ENCODE peak calls at places on chromosomes 7 and 10, in six cellular contexts. One of them, this sample, is unnamed.

GRCh38 chr7:64997927-64998391 is 7.1 kb upstream of the ZNF117 start:
- DNase-seq in spleen: no peak
- DNase-seq in sigmoid colon: peak
- DNase-seq in SK-N-MC: no peak
- DNase-seq in astrocyte of the spinal cord: no peak
- DNase-seq in COR-L47: no peak
- DNase-seq in this sample: no peak

GRCh38 chr10:74145133-74145532 is 5.5 kb downstream of the AP3M1 start:
- DNase-seq in astrocyte of the spinal cord: peak
- DNase-seq in SK-N-MC: no peak
- DNase-seq in spleen: no peak
- DNase-seq in sigmoid colon: no peak
- DNase-seq in COR-L47: no peak
- DNase-seq in this sample: no peak

GRCh38 chr10:61000769-61001730 is 57.1 kb upstream of the RHOBTB1 start:
- DNase-seq in sigmoid colon: peak
- DNase-seq in COR-L47: peak
- DNase-seq in astrocyte of the spinal cord: peak
- DNase-seq in spleen: peak
- DNase-seq in SK-N-MC: no peak
- DNase-seq in this sample: no peak

GRCh38 chr10:90890347-90890746 is 18.6 kb downstream of the RPP30 start:
- DNase-seq in COR-L47: no peak
- DNase-seq in astrocyte of the spinal cord: no peak
- DNase-seq in sigmoid colon: no peak
- DNase-seq in spleen: no peak
- DNase-seq in SK-N-MC: no peak
- DNase-seq in this sample: no peak

GRCh38 chr10:113617086-113617485 is 46.8 kb downstream of the NRAP start:
- DNase-seq in astrocyte of the spinal cord: no peak
- DNase-seq in spleen: no peak
- DNase-seq in COR-L47: no peak
- DNase-seq in SK-N-MC: no peak
- DNase-seq in sigmoid colon: no peak
- DNase-seq in this sample: peak

GRCh38 chr10:52314822-52315552 is 906 bp downstream of the DKK1 start:
- DNase-seq in astrocyte of the spinal cord: peak
- DNase-seq in sigmoid colon: no peak
- DNase-seq in COR-L47: no peak
- DNase-seq in spleen: peak
- DNase-seq in SK-N-MC: no peak
- DNase-seq in this sample: no peak

GRCh38 chr7:26189000-26189539 is 11.5 kb downstream of the HNRNPA2B1 start:
- DNase-seq in COR-L47: no peak
- DNase-seq in spleen: no peak
- DNase-seq in SK-N-MC: no peak
- DNase-seq in sigmoid colon: no peak
- DNase-seq in astrocyte of the spinal cord: no peak
- DNase-seq in this sample: no peak

GRCh38 chr10:35379226-35380137 is 43.2 kb downstream of the CCNY start:
- DNase-seq in astrocyte of the spinal cord: peak
- DNase-seq in spleen: peak
- DNase-seq in sigmoid colon: no peak
- DNase-seq in SK-N-MC: peak
- DNase-seq in COR-L47: no peak
- DNase-seq in this sample: no peak

GRCh38 chr7:39617010-39617409 is 6.4 kb upstream of the RALA start:
- DNase-seq in spleen: no peak
- DNase-seq in COR-L47: no peak
- DNase-seq in SK-N-MC: no peak
- DNase-seq in astrocyte of the spinal cord: peak
- DNase-seq in sigmoid colon: no peak
- DNase-seq in this sample: no peak

GRCh38 chr7:18653381-18654155 is 158.0 kb downstream of the HDAC9 start:
- DNase-seq in spleen: no peak
- DNase-seq in astrocyte of the spinal cord: no peak
- DNase-seq in sigmoid colon: no peak
- DNase-seq in SK-N-MC: no peak
- DNase-seq in COR-L47: no peak
- DNase-seq in this sample: no peak

GRCh38 chr7:94561841-94562514 is 52.4 kb downstream of the CASD1 start:
- DNase-seq in sigmoid colon: no peak
- DNase-seq in SK-N-MC: no peak
- DNase-seq in spleen: no peak
- DNase-seq in astrocyte of the spinal cord: peak
- DNase-seq in COR-L47: no peak
- DNase-seq in this sample: no peak

GRCh38 chr7:117021366-117021765 is 68.1 kb downstream of the ST7 start:
- DNase-seq in spleen: no peak
- DNase-seq in SK-N-MC: no peak
- DNase-seq in sigmoid colon: no peak
- DNase-seq in COR-L47: no peak
- DNase-seq in astrocyte of the spinal cord: no peak
- DNase-seq in this sample: no peak

GRCh38 chr7:91165846-91166230 is 98.4 kb upstream of the FZD1 start:
- DNase-seq in astrocyte of the spinal cord: no peak
- DNase-seq in spleen: no peak
- DNase-seq in SK-N-MC: no peak
- DNase-seq in COR-L47: no peak
- DNase-seq in sigmoid colon: no peak
- DNase-seq in this sample: no peak

GRCh38 chr7:135186841-135187253 is 16.3 kb upstream of the CYREN start:
- DNase-seq in sigmoid colon: no peak
- DNase-seq in SK-N-MC: no peak
- DNase-seq in spleen: peak
- DNase-seq in COR-L47: no peak
- DNase-seq in astrocyte of the spinal cord: no peak
- DNase-seq in this sample: no peak

GRCh38 chr7:72437610-72438009 is 25.5 kb upstream of the CALN1 start:
- DNase-seq in spleen: no peak
- DNase-seq in SK-N-MC: no peak
- DNase-seq in sigmoid colon: no peak
- DNase-seq in astrocyte of the spinal cord: no peak
- DNase-seq in COR-L47: no peak
- DNase-seq in this sample: no peak

GRCh38 chr7:23696916-23697441 is 13.0 kb upstream of the STK31 start:
- DNase-seq in COR-L47: peak
- DNase-seq in astrocyte of the spinal cord: peak
- DNase-seq in spleen: peak
- DNase-seq in SK-N-MC: peak
- DNase-seq in sigmoid colon: no peak
- DNase-seq in this sample: no peak

GRCh38 chr7:131538791-131539179 is 17.6 kb downstream of the PODXL start:
- DNase-seq in COR-L47: no peak
- DNase-seq in SK-N-MC: no peak
- DNase-seq in spleen: peak
- DNase-seq in sigmoid colon: peak
- DNase-seq in astrocyte of the spinal cord: no peak
- DNase-seq in this sample: peak

GRCh38 chr7:142385528-142386340 is 127.9 kb upstream of the PRSS58 start:
- DNase-seq in astrocyte of the spinal cord: peak
- DNase-seq in COR-L47: peak
- DNase-seq in SK-N-MC: peak
- DNase-seq in spleen: no peak
- DNase-seq in sigmoid colon: no peak
- DNase-seq in this sample: no peak

GRCh38 chr10:103888113-103888841 is 29.7 kb downstream of the STN1 start:
- DNase-seq in COR-L47: peak
- DNase-seq in astrocyte of the spinal cord: peak
- DNase-seq in sigmoid colon: peak
- DNase-seq in spleen: no peak
- DNase-seq in SK-N-MC: no peak
- DNase-seq in this sample: peak

GRCh38 chr10:49351669-49352068 is 44.2 kb downstream of the DRGX start:
- DNase-seq in astrocyte of the spinal cord: no peak
- DNase-seq in COR-L47: no peak
- DNase-seq in spleen: no peak
- DNase-seq in sigmoid colon: no peak
- DNase-seq in SK-N-MC: no peak
- DNase-seq in this sample: no peak

GRCh38 chr7:143892527-143893300 is 9.3 kb downstream of the TCAF1 start:
- DNase-seq in COR-L47: peak
- DNase-seq in sigmoid colon: no peak
- DNase-seq in spleen: no peak
- DNase-seq in SK-N-MC: no peak
- DNase-seq in astrocyte of the spinal cord: peak
- DNase-seq in this sample: no peak

GRCh38 chr7:12898610-12899009 is 211.2 kb downstream of the ARL4A start:
- DNase-seq in COR-L47: no peak
- DNase-seq in sigmoid colon: no peak
- DNase-seq in SK-N-MC: no peak
- DNase-seq in astrocyte of the spinal cord: no peak
- DNase-seq in spleen: no peak
- DNase-seq in this sample: no peak

GRCh38 chr10:69087600-69088470 is at the start of gene SRGN:
- DNase-seq in COR-L47: no peak
- DNase-seq in astrocyte of the spinal cord: peak
- DNase-seq in sigmoid colon: peak
- DNase-seq in SK-N-MC: no peak
- DNase-seq in spleen: peak
- DNase-seq in this sample: peak

GRCh38 chr10:120475844-120476791 is 19.1 kb downstream of the PLPP4 start:
- DNase-seq in sigmoid colon: no peak
- DNase-seq in spleen: no peak
- DNase-seq in astrocyte of the spinal cord: no peak
- DNase-seq in COR-L47: no peak
- DNase-seq in SK-N-MC: no peak
- DNase-seq in this sample: no peak

GRCh38 chr7:96414931-96415292 is 93.0 kb upstream of the SLC25A13 start:
- DNase-seq in spleen: no peak
- DNase-seq in astrocyte of the spinal cord: peak
- DNase-seq in sigmoid colon: no peak
- DNase-seq in SK-N-MC: no peak
- DNase-seq in COR-L47: peak
- DNase-seq in this sample: no peak

GRCh38 chr10:58266003-58266825 is 1.5 kb downstream of the IPMK start:
- DNase-seq in sigmoid colon: no peak
- DNase-seq in spleen: no peak
- DNase-seq in astrocyte of the spinal cord: peak
- DNase-seq in COR-L47: no peak
- DNase-seq in SK-N-MC: no peak
- DNase-seq in this sample: no peak

GRCh38 chr10:3274414-3274813 is 101.8 kb upstream of the PITRM1 start:
- DNase-seq in spleen: no peak
- DNase-seq in SK-N-MC: no peak
- DNase-seq in COR-L47: no peak
- DNase-seq in astrocyte of the spinal cord: no peak
- DNase-seq in sigmoid colon: peak
- DNase-seq in this sample: no peak

GRCh38 chr10:44978570-44979280 is at the start of gene DEPP1:
- DNase-seq in astrocyte of the spinal cord: peak
- DNase-seq in SK-N-MC: no peak
- DNase-seq in sigmoid colon: peak
- DNase-seq in spleen: peak
- DNase-seq in COR-L47: peak
- DNase-seq in this sample: peak

GRCh38 chr7:142240546-142240945 is 17.3 kb downstream of the PRSS58 start:
- DNase-seq in COR-L47: no peak
- DNase-seq in astrocyte of the spinal cord: no peak
- DNase-seq in sigmoid colon: no peak
- DNase-seq in spleen: no peak
- DNase-seq in SK-N-MC: no peak
- DNase-seq in this sample: no peak

GRCh38 chr10:61761825-61762217 is 99.1 kb downstream of the CABCOCO1 start:
- DNase-seq in COR-L47: peak
- DNase-seq in SK-N-MC: no peak
- DNase-seq in sigmoid colon: no peak
- DNase-seq in spleen: no peak
- DNase-seq in astrocyte of the spinal cord: no peak
- DNase-seq in this sample: no peak

GRCh38 chr10:29630205-29631048 is 4.3 kb downstream of the SVIL start:
- DNase-seq in SK-N-MC: no peak
- DNase-seq in sigmoid colon: no peak
- DNase-seq in spleen: no peak
- DNase-seq in astrocyte of the spinal cord: no peak
- DNase-seq in COR-L47: no peak
- DNase-seq in this sample: no peak

GRCh38 chr7:151945224-151945623 is 11.0 kb upstream of the GALNTL5 start:
- DNase-seq in SK-N-MC: no peak
- DNase-seq in sigmoid colon: no peak
- DNase-seq in spleen: no peak
- DNase-seq in astrocyte of the spinal cord: no peak
- DNase-seq in COR-L47: no peak
- DNase-seq in this sample: no peak

GRCh38 chr7:105006367-105007139 is 7.5 kb upstream of the KMT2E start:
- DNase-seq in sigmoid colon: no peak
- DNase-seq in astrocyte of the spinal cord: no peak
- DNase-seq in spleen: no peak
- DNase-seq in SK-N-MC: no peak
- DNase-seq in COR-L47: no peak
- DNase-seq in this sample: no peak

GRCh38 chr7:41107330-41107937 is 595.5 kb downstream of the INHBA start:
- DNase-seq in spleen: no peak
- DNase-seq in COR-L47: no peak
- DNase-seq in astrocyte of the spinal cord: peak
- DNase-seq in SK-N-MC: no peak
- DNase-seq in sigmoid colon: no peak
- DNase-seq in this sample: no peak

GRCh38 chr7:81604075-81604807 is 165.6 kb downstream of the HGF start:
- DNase-seq in SK-N-MC: no peak
- DNase-seq in COR-L47: no peak
- DNase-seq in sigmoid colon: no peak
- DNase-seq in astrocyte of the spinal cord: peak
- DNase-seq in spleen: no peak
- DNase-seq in this sample: no peak

GRCh38 chr7:88789480-88790064 is 6.0 kb downstream of the TEX47 start:
- DNase-seq in sigmoid colon: no peak
- DNase-seq in astrocyte of the spinal cord: peak
- DNase-seq in SK-N-MC: peak
- DNase-seq in spleen: no peak
- DNase-seq in COR-L47: no peak
- DNase-seq in this sample: no peak

GRCh38 chr10:86688398-86688921 is 20.1 kb downstream of the LDB3 start:
- DNase-seq in astrocyte of the spinal cord: peak
- DNase-seq in COR-L47: no peak
- DNase-seq in spleen: no peak
- DNase-seq in SK-N-MC: no peak
- DNase-seq in sigmoid colon: peak
- DNase-seq in this sample: no peak